ENCODE peak calls at places on chromosomes 12 and 14, in four cellular contexts. One of them, this sample, is unnamed.

GRCh38 chr14:21978184-21978998 is 304.8 kb upstream of the OR4E1 start:
- DNase-seq in IMR-90: peak; percentile 15
- DNase-seq in CD8-positive, alpha-beta memory T cell: peak; percentile 29
- DNase-seq in uterus: no peak
- DNase-seq in this sample: no peak

GRCh38 chr14:75648066-75648838 is 12.4 kb downstream of the ERG28 start:
- DNase-seq in IMR-90: peak; percentile 99
- DNase-seq in CD8-positive, alpha-beta memory T cell: no peak
- DNase-seq in uterus: peak; percentile 18
- DNase-seq in this sample: peak; percentile 90

GRCh38 chr14:36510078-36510799 is 9.8 kb downstream of the NKX2-1 start:
- DNase-seq in IMR-90: no peak
- DNase-seq in CD8-positive, alpha-beta memory T cell: no peak
- DNase-seq in uterus: no peak
- DNase-seq in this sample: no peak

GRCh38 chr12:91001306-91001705 is 3.5 kb downstream of the EPYC start:
- DNase-seq in IMR-90: no peak
- DNase-seq in CD8-positive, alpha-beta memory T cell: no peak
- DNase-seq in uterus: no peak
- DNase-seq in this sample: no peak

GRCh38 chr12:117733292-117733805 is 235.4 kb downstream of the KSR2 start:
- DNase-seq in IMR-90: no peak
- DNase-seq in CD8-positive, alpha-beta memory T cell: no peak
- DNase-seq in uterus: no peak
- DNase-seq in this sample: no peak

GRCh38 chr12:54007538-54008259 is 1.1 kb upstream of the HOXC8 start:
- DNase-seq in IMR-90: no peak
- DNase-seq in CD8-positive, alpha-beta memory T cell: no peak
- DNase-seq in uterus: no peak
- DNase-seq in this sample: no peak

GRCh38 chr12:120078868-120079267 is 37.7 kb downstream of the RAB35 start:
- DNase-seq in IMR-90: no peak
- DNase-seq in CD8-positive, alpha-beta memory T cell: no peak
- DNase-seq in uterus: no peak
- DNase-seq in this sample: no peak

GRCh38 chr14:45332360-45332988 is 79.5 kb upstream of the MIS18BP1 start:
- DNase-seq in IMR-90: no peak
- DNase-seq in CD8-positive, alpha-beta memory T cell: no peak
- DNase-seq in uterus: no peak
- DNase-seq in this sample: no peak

GRCh38 chr12:116346751-116347150 is 69.3 kb upstream of the MED13L start:
- DNase-seq in IMR-90: peak; percentile 94
- DNase-seq in CD8-positive, alpha-beta memory T cell: no peak
- DNase-seq in uterus: no peak
- DNase-seq in this sample: no peak

GRCh38 chr14:24441904-24442239 is 704 bp downstream of the SDR39U1 start:
- DNase-seq in IMR-90: peak; percentile 52
- DNase-seq in CD8-positive, alpha-beta memory T cell: no peak
- DNase-seq in uterus: no peak
- DNase-seq in this sample: no peak

GRCh38 chr12:117031843-117032592 is 67.2 kb downstream of the TESC start:
- DNase-seq in IMR-90: no peak
- DNase-seq in CD8-positive, alpha-beta memory T cell: no peak
- DNase-seq in uterus: no peak
- DNase-seq in this sample: no peak

GRCh38 chr12:27653661-27654060 is 42.6 kb upstream of the REP15 start:
- DNase-seq in IMR-90: no peak
- DNase-seq in CD8-positive, alpha-beta memory T cell: no peak
- DNase-seq in uterus: no peak
- DNase-seq in this sample: no peak

GRCh38 chr12:25985296-25985992 is 27.0 kb downstream of the RASSF8 start:
- DNase-seq in IMR-90: no peak
- DNase-seq in CD8-positive, alpha-beta memory T cell: no peak
- DNase-seq in uterus: no peak
- DNase-seq in this sample: no peak

GRCh38 chr12:119683413-119683812 is 15.5 kb downstream of the PRKAB1 start:
- DNase-seq in IMR-90: peak; percentile 63
- DNase-seq in CD8-positive, alpha-beta memory T cell: no peak
- DNase-seq in uterus: no peak
- DNase-seq in this sample: no peak

GRCh38 chr14:98008381-98009113 is 1211.4 kb downstream of the VRK1 start:
- DNase-seq in IMR-90: no peak
- DNase-seq in CD8-positive, alpha-beta memory T cell: no peak
- DNase-seq in uterus: no peak
- DNase-seq in this sample: no peak

GRCh38 chr14:77052281-77053044 is 24.0 kb upstream of the IRF2BPL start:
- DNase-seq in IMR-90: no peak
- DNase-seq in CD8-positive, alpha-beta memory T cell: no peak
- DNase-seq in uterus: no peak
- DNase-seq in this sample: peak; percentile 87

GRCh38 chr12:50066402-50066801 is 9.0 kb downstream of the ASIC1 start:
- DNase-seq in IMR-90: peak; percentile 90
- DNase-seq in CD8-positive, alpha-beta memory T cell: no peak
- DNase-seq in uterus: no peak
- DNase-seq in this sample: no peak

GRCh38 chr12:6364037-6364360 is 11.4 kb downstream of the SCNN1A start:
- DNase-seq in IMR-90: no peak
- DNase-seq in CD8-positive, alpha-beta memory T cell: no peak
- DNase-seq in uterus: peak; percentile 75
- DNase-seq in this sample: no peak

GRCh38 chr12:59626382-59626781 is 30.6 kb downstream of the SLC16A7 start:
- DNase-seq in IMR-90: peak; percentile 40
- DNase-seq in CD8-positive, alpha-beta memory T cell: no peak
- DNase-seq in uterus: no peak
- DNase-seq in this sample: no peak

GRCh38 chr14:22822619-22823551 is 6.8 kb upstream of the MRPL52 start:
- DNase-seq in IMR-90: peak; percentile 86
- DNase-seq in CD8-positive, alpha-beta memory T cell: peak; percentile 57
- DNase-seq in uterus: peak; percentile 86
- DNase-seq in this sample: peak; percentile 45

GRCh38 chr14:98947911-98948595 is 323.9 kb downstream of the BCL11B start:
- DNase-seq in IMR-90: no peak
- DNase-seq in CD8-positive, alpha-beta memory T cell: no peak
- DNase-seq in uterus: no peak
- DNase-seq in this sample: no peak

GRCh38 chr14:75427482-75428229 is at the start of gene JDP2:
- DNase-seq in IMR-90: peak; percentile 76
- DNase-seq in CD8-positive, alpha-beta memory T cell: peak; percentile 10
- DNase-seq in uterus: peak; percentile 93
- DNase-seq in this sample: peak; percentile 92

GRCh38 chr12:3741882-3742672 is 10.8 kb downstream of the CRACR2A start:
- DNase-seq in IMR-90: no peak
- DNase-seq in CD8-positive, alpha-beta memory T cell: no peak
- DNase-seq in uterus: no peak
- DNase-seq in this sample: no peak

GRCh38 chr12:115398311-115398781 is 714.4 kb upstream of the TBX3 start:
- DNase-seq in IMR-90: no peak
- DNase-seq in CD8-positive, alpha-beta memory T cell: no peak
- DNase-seq in uterus: no peak
- DNase-seq in this sample: no peak

GRCh38 chr12:107404981-107405380 is 280.6 kb upstream of the PWP1 start:
- DNase-seq in IMR-90: peak; percentile 36
- DNase-seq in CD8-positive, alpha-beta memory T cell: no peak
- DNase-seq in uterus: no peak
- DNase-seq in this sample: no peak

GRCh38 chr14:75697918-75698317 is 36.9 kb downstream of the TTLL5 start:
- DNase-seq in IMR-90: no peak
- DNase-seq in CD8-positive, alpha-beta memory T cell: no peak
- DNase-seq in uterus: no peak
- DNase-seq in this sample: no peak

GRCh38 chr14:92651106-92651792 is 97.2 kb downstream of the LGMN start:
- DNase-seq in IMR-90: no peak
- DNase-seq in CD8-positive, alpha-beta memory T cell: peak; percentile 61
- DNase-seq in uterus: no peak
- DNase-seq in this sample: no peak

GRCh38 chr12:28026701-28027100 is 54.2 kb upstream of the PTHLH start:
- DNase-seq in IMR-90: no peak
- DNase-seq in CD8-positive, alpha-beta memory T cell: no peak
- DNase-seq in uterus: no peak
- DNase-seq in this sample: no peak

GRCh38 chr12:123607756-123608155 is 5.9 kb downstream of the DDX55 start:
- DNase-seq in IMR-90: no peak
- DNase-seq in CD8-positive, alpha-beta memory T cell: no peak
- DNase-seq in uterus: no peak
- DNase-seq in this sample: no peak

GRCh38 chr14:74488788-74489397 is 4.2 kb downstream of the NPC2 start:
- DNase-seq in IMR-90: peak; percentile 67
- DNase-seq in CD8-positive, alpha-beta memory T cell: no peak
- DNase-seq in uterus: no peak
- DNase-seq in this sample: no peak

GRCh38 chr12:62472472-62472871 is 5.8 kb downstream of the MON2 start:
- DNase-seq in IMR-90: no peak
- DNase-seq in CD8-positive, alpha-beta memory T cell: no peak
- DNase-seq in uterus: no peak
- DNase-seq in this sample: no peak

DNA sequence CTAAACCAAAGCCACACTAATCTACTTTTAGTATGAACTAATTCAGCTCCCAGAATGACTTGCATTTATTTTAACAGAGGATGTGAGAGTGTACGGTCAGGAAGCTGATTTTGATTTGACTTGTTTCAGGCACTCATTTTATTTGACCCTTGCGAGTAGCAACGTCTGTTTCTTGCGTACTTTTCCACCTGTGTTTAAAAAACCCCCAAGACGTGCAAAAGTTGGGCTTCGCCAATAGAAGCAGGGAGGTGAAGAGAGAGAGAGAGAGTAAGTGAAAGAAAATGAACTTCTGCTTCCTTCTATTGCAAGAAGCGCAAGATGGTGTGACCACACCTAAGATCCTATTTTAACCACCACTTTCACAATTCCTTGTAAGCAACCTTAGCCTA is 6.7 kb upstream of the SLC15A4 start:
- DNase-seq in IMR-90: no peak
- DNase-seq in CD8-positive, alpha-beta memory T cell: no peak
- DNase-seq in uterus: no peak
- DNase-seq in this sample: no peak
- H3K4me3 ChIP-seq in IMR-90: no peak overlapping the region
- H3K4me3 ChIP-seq in CD8-positive, alpha-beta memory T cell: no peak overlapping the region
- H3K4me3 ChIP-seq in uterus: no peak overlapping the region
- H3K4me3 ChIP-seq in this sample: no peak overlapping the region

GRCh38 chr14:26873556-26873955 is 275.7 kb upstream of the NOVA1 start:
- DNase-seq in IMR-90: no peak
- DNase-seq in CD8-positive, alpha-beta memory T cell: no peak
- DNase-seq in uterus: no peak
- DNase-seq in this sample: no peak
- H3K9me3 ChIP-seq in IMR-90: peaks cover 2% of the 10 kb centered on the region
- H3K9me3 ChIP-seq in CD8-positive, alpha-beta memory T cell: no peaks in the 10 kb centered on the region
- H3K9me3 ChIP-seq in uterus: no peaks in the 10 kb centered on the region
- H3K9me3 ChIP-seq in this sample: no peaks in the 10 kb centered on the region

DNA sequence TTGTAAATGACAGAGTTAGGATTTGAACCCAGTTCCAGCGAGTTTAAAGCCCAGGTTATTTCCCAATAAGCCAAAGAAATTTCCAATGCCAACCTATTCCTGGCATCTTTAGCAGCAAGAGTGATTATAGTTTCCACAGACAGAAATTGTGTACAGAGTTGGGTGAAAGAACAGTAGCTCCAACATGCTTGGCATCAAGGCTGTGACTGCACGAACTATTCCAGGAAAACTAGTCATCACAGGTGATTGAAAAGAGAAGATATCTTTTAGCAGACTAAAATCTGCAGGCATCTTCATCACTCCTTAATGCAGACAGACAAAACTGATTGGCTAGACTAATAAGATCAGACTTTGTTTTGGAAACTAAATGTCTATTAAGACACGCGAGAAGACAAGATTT is 262.7 kb upstream of the PLEKHG7 start:
- DNase-seq in IMR-90: no peak
- DNase-seq in CD8-positive, alpha-beta memory T cell: no peak
- DNase-seq in uterus: no peak
- DNase-seq in this sample: no peak
- H3K4me1 ChIP-seq in IMR-90: no peaks in the 10 kb centered on the region
- H3K4me1 ChIP-seq in CD8-positive, alpha-beta memory T cell: no peaks in the 10 kb centered on the region
- H3K4me1 ChIP-seq in uterus: peaks cover 4% of the 10 kb centered on the region
- H3K4me1 ChIP-seq in this sample: peaks cover 12% of the 10 kb centered on the region

GRCh38 chr14:41604793-41605534 is 1.7 kb upstream of the LRFN5 start:
- DNase-seq in IMR-90: peak; percentile 86
- DNase-seq in CD8-positive, alpha-beta memory T cell: no peak
- DNase-seq in uterus: peak; percentile 21
- DNase-seq in this sample: no peak
- H3K4me3 ChIP-seq in IMR-90: peak overlapping the region; percentile 77
- H3K4me3 ChIP-seq in CD8-positive, alpha-beta memory T cell: no peak overlapping the region
- H3K4me3 ChIP-seq in uterus: peak overlapping the region; percentile 48
- H3K4me3 ChIP-seq in this sample: peak overlapping the region; percentile 51

GRCh38 chr14:106490442-106490841 is 964.1 kb downstream of the TMEM121 start:
- DNase-seq in IMR-90: no peak
- DNase-seq in CD8-positive, alpha-beta memory T cell: no peak
- DNase-seq in uterus: no peak
- DNase-seq in this sample: no peak

GRCh38 chr14:106493962-106494823 is 967.8 kb downstream of the TMEM121 start:
- DNase-seq in IMR-90: no peak
- DNase-seq in CD8-positive, alpha-beta memory T cell: no peak
- DNase-seq in uterus: no peak
- DNase-seq in this sample: no peak

GRCh38 chr14:106489112-106489881 is 962.9 kb downstream of the TMEM121 start:
- DNase-seq in IMR-90: no peak
- DNase-seq in CD8-positive, alpha-beta memory T cell: no peak
- DNase-seq in uterus: no peak
- DNase-seq in this sample: no peak

GRCh38 chr14:106488293-106488692 is 961.9 kb downstream of the TMEM121 start:
- DNase-seq in IMR-90: no peak
- DNase-seq in CD8-positive, alpha-beta memory T cell: no peak
- DNase-seq in uterus: no peak
- DNase-seq in this sample: no peak

DNA sequence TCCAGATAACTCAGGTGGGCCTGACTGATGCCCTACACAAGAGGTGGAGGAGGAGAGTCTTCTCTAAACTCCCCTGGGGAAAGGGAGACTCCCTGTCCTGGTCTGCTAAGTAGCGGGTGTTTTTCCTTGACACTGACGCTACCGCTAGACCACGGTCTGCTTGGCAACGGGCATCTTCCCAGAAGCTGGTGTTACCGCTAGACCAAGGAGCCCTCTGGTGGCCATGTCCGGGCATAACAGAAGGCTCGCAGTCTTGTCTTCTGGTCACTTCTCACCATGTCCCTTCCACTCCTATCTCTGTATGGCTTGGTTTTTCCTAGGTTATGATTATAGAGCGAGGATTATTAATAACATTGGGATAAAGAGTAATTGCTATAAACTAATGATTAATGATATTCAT is 965.5 kb downstream of the TMEM121 start:
- DNase-seq in IMR-90: no peak
- DNase-seq in CD8-positive, alpha-beta memory T cell: no peak
- DNase-seq in uterus: no peak
- DNase-seq in this sample: no peak
- H3K9me3 ChIP-seq in IMR-90: peaks cover 16% of the 10 kb centered on the region
- H3K9me3 ChIP-seq in CD8-positive, alpha-beta memory T cell: no peaks in the 10 kb centered on the region
- H3K9me3 ChIP-seq in uterus: no peaks in the 10 kb centered on the region
- H3K9me3 ChIP-seq in this sample: no peaks in the 10 kb centered on the region

GRCh38 chr14:104678346-104678745 is 11.1 kb upstream of the INF2 start:
- DNase-seq in IMR-90: peak; percentile 34
- DNase-seq in CD8-positive, alpha-beta memory T cell: no peak
- DNase-seq in uterus: peak; percentile 55
- DNase-seq in this sample: no peak
- H3K4me1 ChIP-seq in IMR-90: peaks cover 43% of the 10 kb centered on the region
- H3K4me1 ChIP-seq in CD8-positive, alpha-beta memory T cell: peaks cover 20% of the 10 kb centered on the region
- H3K4me1 ChIP-seq in uterus: peaks cover 45% of the 10 kb centered on the region
- H3K4me1 ChIP-seq in this sample: peaks cover 40% of the 10 kb centered on the region